ENCODE peak calls at places on chromosome 19, in four cellular contexts. E is left ventricle myocardium inferior; Q is stimulated activated CD8-positive, alpha-beta memory T cell treated with anti-CD3 and anti-CD28 coated beads, Interleukin-7, amount 100 ng/mL, for 1 hour; U is stimulated activated CD4-positive, alpha-beta T cell treated with anti-CD3 and anti-CD28 coated beads, Interleukin-1b, Interleukin-23, amount 100 ng/mL, for 1 hour. M is an unnamed sample.

GRCh38 chr19:10899171-10899653 is 27.9 kb downstream of the CARM1 start:
- DNase-seq in E (peak), Q (no peak), U (no peak), M (no peak)

GRCh38 chr19:14165986-14166385 is 29.6 kb upstream of the ASF1B start:
- DNase-seq in E (no peak), Q (no peak), U (no peak), M (no peak)

GRCh38 chr19:10233946-10234345 is 2.8 kb upstream of the S1PR2 start:
- DNase-seq in E (no peak), Q (no peak), U (no peak), M (no peak)

GRCh38 chr19:12331211-12331941 is 2.1 kb downstream of the ZNF563 start:
- DNase-seq in E (no peak), Q (no peak), U (no peak), M (no peak)

GRCh38 chr19:6212403-6213265 is 67.1 kb downstream of the MLLT1 start:
- DNase-seq in E (no peak), Q (no peak), U (no peak), M (no peak)

GRCh38 chr19:7862413-7862951 is 11.7 kb downstream of the PRR36 start:
- DNase-seq in E (peak), Q (peak), U (peak), M (no peak)

GRCh38 chr19:17797397-17798201 is 2.7 kb downstream of the B3GNT3 start:
- DNase-seq in E (no peak), Q (no peak), U (no peak), M (peak)

GRCh38 chr19:57813919-57814504 is 701 bp downstream of the ZNF552 start:
- DNase-seq in E (no peak), Q (no peak), U (no peak), M (no peak)

GRCh38 chr19:16060294-16060693 is 16.0 kb upstream of the TPM4 start:
- DNase-seq in E (no peak), Q (no peak), U (no peak), M (no peak)

GRCh38 chr19:3950871-3951861 is 18.3 kb downstream of the NMRK2 start:
- DNase-seq in E (peak), Q (no peak), U (no peak), M (no peak)

GRCh38 chr19:30070970-30071632 is 129.1 kb downstream of the URI1 start:
- DNase-seq in E (peak), Q (no peak), U (no peak), M (no peak)

GRCh38 chr19:14028901-14029300 is 953 bp downstream of the RLN3 start:
- DNase-seq in E (no peak), Q (no peak), U (no peak), M (no peak)

GRCh38 chr19:48524221-48524620 is 12.6 kb upstream of the LMTK3 start:
- DNase-seq in E (no peak), Q (no peak), U (no peak), M (no peak)

GRCh38 chr19:2827022-2827421 is 7.4 kb downstream of the ZNF554 start:
- DNase-seq in E (no peak), Q (no peak), U (no peak), M (no peak)

M was measured in SW 1271.